ENCODE peak calls at places on chromosomes 12 and 14, in seven cellular contexts. E is suprapubic skin; M is WTC11; Z is Calu3; D is endothelial cell of umbilical vein; W is left ventricle myocardium inferior; R is CD4-positive, alpha-beta T cell. N is an unnamed sample.

GRCh38 chr12:45304514-45305178 is 88.8 kb downstream of the ANO6 start:
- DNase-seq in E (no peak), M (no peak), Z (no peak), D (peak), W (no peak), R (no peak), N (no peak)

GRCh38 chr12:96985515-96986362 is 78.7 kb downstream of the NEDD1 start:
- DNase-seq in E (peak), M (peak), Z (peak), D (peak), W (no peak), R (peak), N (peak)

GRCh38 chr14:25537846-25538455 is 488.0 kb upstream of the STXBP6 start:
- DNase-seq in E (no peak), M (peak), Z (no peak), D (no peak), W (no peak), R (no peak), N (no peak)

GRCh38 chr14:72904840-72905561 is 11.1 kb upstream of the DPF3 start:
- DNase-seq in E (no peak), M (peak), Z (peak), D (peak), W (peak), R (peak), N (peak)

GRCh38 chr14:49975286-49975685 is 82.4 kb downstream of the ARF6 start:
- DNase-seq in E (no peak), M (no peak), Z (peak), D (peak), W (no peak), R (no peak), N (no peak)

GRCh38 chr12:79934309-79935020 is 432 bp downstream of the PPP1R12A start:
- DNase-seq in E (peak), M (peak), Z (peak), D (no peak), W (no peak), R (no peak), N (peak)

GRCh38 chr12:76888775-76889174 is 10.0 kb upstream of the CSRP2 start:
- DNase-seq in E (no peak), M (no peak), Z (no peak), D (no peak), W (no peak), R (no peak), N (no peak)

GRCh38 chr12:21501258-21502163 is at the start of the genes GOLT1B and RECQL:
- DNase-seq in E (peak), M (peak), Z (peak), D (peak), W (peak), R (peak), N (peak)

GRCh38 chr12:75550401-75550851 is 39.0 kb upstream of the KRR1 start:
- DNase-seq in E (no peak), M (no peak), Z (no peak), D (peak), W (peak), R (no peak), N (no peak)

GRCh38 chr12:108310489-108310888 is 28.6 kb downstream of the CMKLR1 start:
- DNase-seq in E (no peak), M (no peak), Z (no peak), D (no peak), W (no peak), R (no peak), N (no peak)

GRCh38 chr12:55712700-55713415 is 3.0 kb upstream of the BLOC1S1 start:
- DNase-seq in E (no peak), M (no peak), Z (no peak), D (no peak), W (no peak), R (no peak), N (no peak)

GRCh38 chr12:30585877-30586276 is 109.8 kb downstream of the IPO8 start:
- DNase-seq in E (no peak), M (no peak), Z (no peak), D (no peak), W (no peak), R (no peak), N (no peak)

GRCh38 chr14:35336171-35337073 is 44.2 kb downstream of the PSMA6 start:
- DNase-seq in E (peak), M (peak), Z (peak), D (peak), W (peak), R (no peak), N (no peak)

GRCh38 chr14:80212025-80212402 is 710 bp upstream of the DIO2 start:
- DNase-seq in E (no peak), M (no peak), Z (no peak), D (peak), W (no peak), R (no peak), N (peak)

GRCh38 chr12:117986705-117987469 is 18.1 kb upstream of the KSR2 start:
- DNase-seq in E (no peak), M (no peak), Z (no peak), D (no peak), W (no peak), R (no peak), N (no peak)

GRCh38 chr12:72338437-72338836 is 66.3 kb downstream of the TRHDE start:
- DNase-seq in E (no peak), M (no peak), Z (no peak), D (no peak), W (no peak), R (no peak), N (no peak)

GRCh38 chr12:63264629-63265028 is 113.6 kb upstream of the AVPR1A start:
- DNase-seq in E (no peak), M (no peak), Z (no peak), D (no peak), W (no peak), R (no peak), N (no peak)

GRCh38 chr12:120529641-120530314 is 820 bp upstream of the COQ5 start:
- DNase-seq in E (no peak), M (no peak), Z (peak), D (peak), W (no peak), R (no peak), N (no peak)

GRCh38 chr12:55972045-55972843 is 1.6 kb upstream of the RAB5B start:
- DNase-seq in E (no peak), M (no peak), Z (peak), D (no peak), W (no peak), R (no peak), N (no peak)

GRCh38 chr12:24226745-24227350 is 277.4 kb upstream of the SOX5 start:
- DNase-seq in E (no peak), M (no peak), Z (peak), D (peak), W (no peak), R (no peak), N (no peak)

GRCh38 chr12:131827961-131828534 is at the start of gene MMP17:
- DNase-seq in E (peak), M (peak), Z (peak), D (peak), W (peak), R (no peak), N (peak)

GRCh38 chr12:66829660-66830325 is 150.9 kb upstream of the GRIP1 start:
- DNase-seq in E (no peak), M (no peak), Z (no peak), D (no peak), W (no peak), R (no peak), N (no peak)

GRCh38 chr12:130658561-130658960 is 57.5 kb downstream of the RIMBP2 start:
- DNase-seq in E (no peak), M (no peak), Z (no peak), D (no peak), W (no peak), R (no peak), N (no peak)

GRCh38 chr12:132204822-132205270 is 60.6 kb downstream of the NOC4L start:
- DNase-seq in E (no peak), M (no peak), Z (no peak), D (no peak), W (no peak), R (no peak), N (no peak)

GRCh38 chr12:27233814-27234213 is 10.3 kb upstream of the STK38L start:
- DNase-seq in E (no peak), M (peak), Z (no peak), D (no peak), W (no peak), R (no peak), N (no peak)

GRCh38 chr14:56002876-56003625 is 115.2 kb upstream of the PELI2 start:
- DNase-seq in E (no peak), M (no peak), Z (no peak), D (no peak), W (no peak), R (peak), N (no peak)

GRCh38 chr12:3698218-3698974 is 54.5 kb downstream of the CRACR2A start:
- DNase-seq in E (no peak), M (no peak), Z (no peak), D (peak), W (no peak), R (no peak), N (no peak)

GRCh38 chr12:12724421-12725085 is 7.4 kb downstream of the CDKN1B start:
- DNase-seq in E (peak), M (no peak), Z (no peak), D (no peak), W (no peak), R (no peak), N (no peak)

GRCh38 chr14:102930753-102931579 is 8.5 kb downstream of the AMN start:
- DNase-seq in E (no peak), M (peak), Z (peak), D (no peak), W (no peak), R (no peak), N (no peak)

GRCh38 chr12:26011099-26011498 is 52.6 kb downstream of the RASSF8 start:
- DNase-seq in E (no peak), M (no peak), Z (no peak), D (no peak), W (no peak), R (no peak), N (no peak)

GRCh38 chr12:90945070-90945649 is 9.8 kb downstream of the CCER1 start:
- DNase-seq in E (no peak), M (no peak), Z (no peak), D (peak), W (no peak), R (no peak), N (peak)

GRCh38 chr14:94532462-94532861 is 23.2 kb upstream of the SERPINA12 start:
- DNase-seq in E (no peak), M (no peak), Z (no peak), D (no peak), W (no peak), R (no peak), N (no peak)

GRCh38 chr14:94538070-94538740 is 23.0 kb upstream of the SERPINA4 start:
- DNase-seq in E (no peak), M (no peak), Z (no peak), D (no peak), W (no peak), R (no peak), N (no peak)

GRCh38 chr14:94539181-94539580 is 22.1 kb upstream of the SERPINA4 start:
- DNase-seq in E (no peak), M (no peak), Z (no peak), D (no peak), W (no peak), R (no peak), N (no peak)

GRCh38 chr14:94540031-94540794 is 21.0 kb upstream of the SERPINA4 start:
- DNase-seq in E (no peak), M (no peak), Z (no peak), D (peak), W (no peak), R (no peak), N (no peak)

GRCh38 chr14:94536836-94537235 is 24.4 kb upstream of the SERPINA4 start:
- DNase-seq in E (no peak), M (no peak), Z (no peak), D (no peak), W (no peak), R (no peak), N (no peak)
- TF ChIP-seq CTCF in E (no peak), M (no peak), Z (no peak), D (no peak), W (no peak), R (no peak), N (no peak)

GRCh38 chr12:78229491-78230209 is 399.0 kb downstream of the NAV3 start:
- DNase-seq in E (no peak), M (peak), Z (peak), D (peak), W (no peak), R (no peak), N (peak)
- TF ChIP-seq CTCF in E (no peak), M (peak), Z (peak), D (peak), W (peak), R (no peak), N (peak)

DNA sequence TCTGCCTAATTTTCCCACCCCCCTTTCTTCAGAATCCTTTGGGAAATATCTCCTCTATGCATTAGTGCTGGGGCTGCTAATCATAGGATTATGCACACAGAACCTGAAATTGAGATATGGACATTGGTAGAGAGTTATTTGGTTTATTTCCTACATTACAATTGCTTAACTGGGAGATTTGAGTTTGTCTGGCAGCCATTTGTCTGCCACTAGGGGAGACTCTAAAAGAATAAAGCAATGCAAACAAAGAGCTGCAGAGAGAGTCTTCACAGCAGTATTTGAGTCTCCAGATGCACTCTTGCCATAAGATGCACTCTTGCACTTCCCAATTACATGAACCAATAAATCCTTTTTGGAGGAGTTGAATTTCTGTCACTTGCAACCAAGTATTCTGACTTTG is 12.0 kb upstream of the PCNX4 start:
- DNase-seq in E (no peak), M (no peak), Z (no peak), D (no peak), W (no peak), R (no peak), N (no peak)
- TF ChIP-seq CTCF in E (no peak), M (no peak), Z (no peak), D (no peak), W (no peak), R (no peak), N (no peak)

GRCh38 chr12:47074757-47075156 is 4.7 kb upstream of the PCED1B start:
- DNase-seq in E (no peak), M (no peak), Z (no peak), D (no peak), W (no peak), R (no peak), N (no peak)

GRCh38 chr12:47073951-47074350 is 5.5 kb upstream of the PCED1B start:
- DNase-seq in E (no peak), M (no peak), Z (no peak), D (no peak), W (no peak), R (no peak), N (no peak)

GRCh38 chr12:47067778-47068431 is 11.5 kb upstream of the PCED1B start:
- DNase-seq in E (no peak), M (no peak), Z (no peak), D (no peak), W (no peak), R (no peak), N (no peak)

GRCh38 chr12:47068539-47068938 is 10.9 kb upstream of the PCED1B start:
- DNase-seq in E (no peak), M (peak), Z (no peak), D (no peak), W (no peak), R (no peak), N (no peak)

DNA sequence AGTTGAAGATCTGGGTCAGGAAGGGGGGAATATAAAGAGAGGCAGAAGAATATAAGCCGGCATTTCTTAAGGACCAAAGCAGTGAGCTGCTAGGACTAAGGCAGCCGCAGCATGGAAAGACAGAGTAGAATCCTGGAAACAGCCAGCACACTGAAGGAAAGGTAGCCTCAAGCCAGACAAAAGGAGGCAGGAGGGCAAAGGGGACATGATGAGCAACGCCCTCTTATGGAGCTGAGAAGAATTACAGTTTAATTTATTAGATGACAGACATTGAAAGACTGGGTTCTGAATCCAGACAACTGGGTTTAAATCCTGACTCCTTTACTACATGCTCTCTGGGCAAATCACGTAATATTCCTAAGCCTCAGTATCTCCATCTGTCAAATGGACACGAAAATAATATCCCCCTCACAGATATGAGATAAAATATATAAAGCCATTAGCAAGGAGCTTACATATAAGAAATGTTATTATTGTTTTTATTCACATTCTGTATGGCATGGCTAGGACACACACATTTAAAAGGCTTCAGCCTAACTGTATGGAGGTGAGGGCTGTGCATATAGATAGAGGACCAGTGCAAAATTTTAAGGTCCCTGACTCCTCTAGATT is 8.1 kb upstream of the PCED1B start:
- DNase-seq in E (no peak), M (peak), Z (no peak), D (no peak), W (no peak), R (no peak), N (no peak)
- TF ChIP-seq CTCF in E (no peak), M (peak), Z (peak), D (peak), W (peak), R (peak), N (peak)

DNA sequence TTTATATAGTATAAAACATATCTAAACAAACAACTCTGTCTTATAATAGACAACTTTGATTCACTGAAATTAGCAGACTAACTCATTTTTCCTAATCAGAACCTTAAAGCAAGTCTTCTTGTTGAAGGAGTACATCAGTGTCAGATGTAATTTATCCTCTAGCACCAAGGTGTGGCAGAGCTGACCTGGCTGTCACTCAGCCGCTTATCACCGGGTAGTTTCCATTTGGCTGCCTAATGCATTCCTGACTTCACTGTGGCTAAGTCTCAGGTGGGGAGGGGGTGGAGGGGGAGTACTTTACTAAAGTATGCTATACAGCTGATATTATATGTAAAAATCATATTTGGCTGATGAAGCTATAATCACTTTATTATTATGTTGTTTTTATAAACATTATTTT is 339.9 kb upstream of the RGS6 start:
- DNase-seq in E (no peak), M (no peak), Z (peak), D (no peak), W (no peak), R (no peak), N (no peak)
- TF ChIP-seq CTCF in E (no peak), M (no peak), Z (no peak), D (no peak), W (no peak), R (no peak), N (no peak)